ENCODE peak calls at places on chromosomes 2 and 18, in four cellular contexts. One of them, this sample, is unnamed.

GRCh38 chr2:50720695-50721314 is 311.1 kb downstream of the NRXN1 start:
- DNase-seq in stimulated activated naive CD8-positive, alpha-beta T cell treated with anti-CD3 and anti-CD28 coated beads, Interleukin-15, Interleukin-2, amounts not matched to agents 100 U/mL and 50 U/mL, for 24 hours: no peak
- DNase-seq in stimulated activated CD8-positive, alpha-beta memory T cell treated with anti-CD3 and anti-CD28 coated beads, Interleukin-2, amount 100 ng/mL, for 48 hours: no peak
- DNase-seq in A549: no peak
- DNase-seq in this sample: no peak

GRCh38 chr18:63980896-63981454 is 11.1 kb downstream of the SERPINB8 start:
- DNase-seq in stimulated activated naive CD8-positive, alpha-beta T cell treated with anti-CD3 and anti-CD28 coated beads, Interleukin-15, Interleukin-2, amounts not matched to agents 100 U/mL and 50 U/mL, for 24 hours: no peak
- DNase-seq in stimulated activated CD8-positive, alpha-beta memory T cell treated with anti-CD3 and anti-CD28 coated beads, Interleukin-2, amount 100 ng/mL, for 48 hours: no peak
- DNase-seq in A549: no peak
- DNase-seq in this sample: no peak

GRCh38 chr2:112749755-112750559 is 14.5 kb downstream of the CKAP2L start:
- DNase-seq in stimulated activated naive CD8-positive, alpha-beta T cell treated with anti-CD3 and anti-CD28 coated beads, Interleukin-15, Interleukin-2, amounts not matched to agents 100 U/mL and 50 U/mL, for 24 hours: peak; percentile 89
- DNase-seq in stimulated activated CD8-positive, alpha-beta memory T cell treated with anti-CD3 and anti-CD28 coated beads, Interleukin-2, amount 100 ng/mL, for 48 hours: peak; percentile 75
- DNase-seq in A549: peak; percentile 58
- DNase-seq in this sample: peak; percentile 79

GRCh38 chr2:105977212-105977611 is 216.9 kb downstream of the UXS1 start:
- DNase-seq in stimulated activated naive CD8-positive, alpha-beta T cell treated with anti-CD3 and anti-CD28 coated beads, Interleukin-15, Interleukin-2, amounts not matched to agents 100 U/mL and 50 U/mL, for 24 hours: no peak
- DNase-seq in stimulated activated CD8-positive, alpha-beta memory T cell treated with anti-CD3 and anti-CD28 coated beads, Interleukin-2, amount 100 ng/mL, for 48 hours: peak; percentile 9
- DNase-seq in A549: peak; percentile 22
- DNase-seq in this sample: no peak

GRCh38 chr2:27735263-27735904 is 36.1 kb upstream of the MRPL33 start:
- DNase-seq in stimulated activated naive CD8-positive, alpha-beta T cell treated with anti-CD3 and anti-CD28 coated beads, Interleukin-15, Interleukin-2, amounts not matched to agents 100 U/mL and 50 U/mL, for 24 hours: peak; percentile 74
- DNase-seq in stimulated activated CD8-positive, alpha-beta memory T cell treated with anti-CD3 and anti-CD28 coated beads, Interleukin-2, amount 100 ng/mL, for 48 hours: peak; percentile 64
- DNase-seq in A549: no peak
- DNase-seq in this sample: peak; percentile 29

GRCh38 chr2:8644605-8645175 is 37.2 kb upstream of the ID2 start:
- DNase-seq in stimulated activated naive CD8-positive, alpha-beta T cell treated with anti-CD3 and anti-CD28 coated beads, Interleukin-15, Interleukin-2, amounts not matched to agents 100 U/mL and 50 U/mL, for 24 hours: peak; percentile 29
- DNase-seq in stimulated activated CD8-positive, alpha-beta memory T cell treated with anti-CD3 and anti-CD28 coated beads, Interleukin-2, amount 100 ng/mL, for 48 hours: no peak
- DNase-seq in A549: no peak
- DNase-seq in this sample: no peak

GRCh38 chr2:112582314-112582746 is 2.1 kb upstream of the CHCHD5 start:
- DNase-seq in stimulated activated naive CD8-positive, alpha-beta T cell treated with anti-CD3 and anti-CD28 coated beads, Interleukin-15, Interleukin-2, amounts not matched to agents 100 U/mL and 50 U/mL, for 24 hours: peak; percentile 28
- DNase-seq in stimulated activated CD8-positive, alpha-beta memory T cell treated with anti-CD3 and anti-CD28 coated beads, Interleukin-2, amount 100 ng/mL, for 48 hours: no peak
- DNase-seq in A549: no peak
- DNase-seq in this sample: no peak

GRCh38 chr2:172889767-172890430 is 154.3 kb downstream of the RAPGEF4 start:
- DNase-seq in stimulated activated naive CD8-positive, alpha-beta T cell treated with anti-CD3 and anti-CD28 coated beads, Interleukin-15, Interleukin-2, amounts not matched to agents 100 U/mL and 50 U/mL, for 24 hours: no peak
- DNase-seq in stimulated activated CD8-positive, alpha-beta memory T cell treated with anti-CD3 and anti-CD28 coated beads, Interleukin-2, amount 100 ng/mL, for 48 hours: no peak
- DNase-seq in A549: no peak
- DNase-seq in this sample: no peak

GRCh38 chr2:124571836-124572235 is 546.7 kb downstream of the CNTNAP5 start:
- DNase-seq in stimulated activated naive CD8-positive, alpha-beta T cell treated with anti-CD3 and anti-CD28 coated beads, Interleukin-15, Interleukin-2, amounts not matched to agents 100 U/mL and 50 U/mL, for 24 hours: no peak
- DNase-seq in stimulated activated CD8-positive, alpha-beta memory T cell treated with anti-CD3 and anti-CD28 coated beads, Interleukin-2, amount 100 ng/mL, for 48 hours: no peak
- DNase-seq in A549: no peak
- DNase-seq in this sample: no peak

GRCh38 chr2:23637011-23637778 is 252.2 kb downstream of the KLHL29 start:
- DNase-seq in stimulated activated naive CD8-positive, alpha-beta T cell treated with anti-CD3 and anti-CD28 coated beads, Interleukin-15, Interleukin-2, amounts not matched to agents 100 U/mL and 50 U/mL, for 24 hours: no peak
- DNase-seq in stimulated activated CD8-positive, alpha-beta memory T cell treated with anti-CD3 and anti-CD28 coated beads, Interleukin-2, amount 100 ng/mL, for 48 hours: no peak
- DNase-seq in A549: no peak
- DNase-seq in this sample: no peak

GRCh38 chr2:219210572-219211362 is 4.2 kb downstream of the ZFAND2B start:
- DNase-seq in stimulated activated naive CD8-positive, alpha-beta T cell treated with anti-CD3 and anti-CD28 coated beads, Interleukin-15, Interleukin-2, amounts not matched to agents 100 U/mL and 50 U/mL, for 24 hours: no peak
- DNase-seq in stimulated activated CD8-positive, alpha-beta memory T cell treated with anti-CD3 and anti-CD28 coated beads, Interleukin-2, amount 100 ng/mL, for 48 hours: no peak
- DNase-seq in A549: no peak
- DNase-seq in this sample: no peak

GRCh38 chr2:68806511-68807109 is 64.6 kb downstream of the BMP10 start:
- DNase-seq in stimulated activated naive CD8-positive, alpha-beta T cell treated with anti-CD3 and anti-CD28 coated beads, Interleukin-15, Interleukin-2, amounts not matched to agents 100 U/mL and 50 U/mL, for 24 hours: no peak
- DNase-seq in stimulated activated CD8-positive, alpha-beta memory T cell treated with anti-CD3 and anti-CD28 coated beads, Interleukin-2, amount 100 ng/mL, for 48 hours: no peak
- DNase-seq in A549: no peak
- DNase-seq in this sample: no peak

GRCh38 chr2:55923091-55923977 is at the start of gene EFEMP1:
- DNase-seq in stimulated activated naive CD8-positive, alpha-beta T cell treated with anti-CD3 and anti-CD28 coated beads, Interleukin-15, Interleukin-2, amounts not matched to agents 100 U/mL and 50 U/mL, for 24 hours: peak; percentile 3
- DNase-seq in stimulated activated CD8-positive, alpha-beta memory T cell treated with anti-CD3 and anti-CD28 coated beads, Interleukin-2, amount 100 ng/mL, for 48 hours: no peak
- DNase-seq in A549: peak; percentile 41
- DNase-seq in this sample: no peak

GRCh38 chr2:238264072-238264460 is 24.2 kb upstream of the HES6 start:
- DNase-seq in stimulated activated naive CD8-positive, alpha-beta T cell treated with anti-CD3 and anti-CD28 coated beads, Interleukin-15, Interleukin-2, amounts not matched to agents 100 U/mL and 50 U/mL, for 24 hours: no peak
- DNase-seq in stimulated activated CD8-positive, alpha-beta memory T cell treated with anti-CD3 and anti-CD28 coated beads, Interleukin-2, amount 100 ng/mL, for 48 hours: no peak
- DNase-seq in A549: no peak
- DNase-seq in this sample: no peak

GRCh38 chr2:175688241-175688640 is 313.8 kb downstream of the LNPK start:
- DNase-seq in stimulated activated naive CD8-positive, alpha-beta T cell treated with anti-CD3 and anti-CD28 coated beads, Interleukin-15, Interleukin-2, amounts not matched to agents 100 U/mL and 50 U/mL, for 24 hours: no peak
- DNase-seq in stimulated activated CD8-positive, alpha-beta memory T cell treated with anti-CD3 and anti-CD28 coated beads, Interleukin-2, amount 100 ng/mL, for 48 hours: no peak
- DNase-seq in A549: no peak
- DNase-seq in this sample: no peak

GRCh38 chr2:64865073-64865830 is 123.9 kb upstream of the SLC1A4 start:
- DNase-seq in stimulated activated naive CD8-positive, alpha-beta T cell treated with anti-CD3 and anti-CD28 coated beads, Interleukin-15, Interleukin-2, amounts not matched to agents 100 U/mL and 50 U/mL, for 24 hours: peak; percentile 64
- DNase-seq in stimulated activated CD8-positive, alpha-beta memory T cell treated with anti-CD3 and anti-CD28 coated beads, Interleukin-2, amount 100 ng/mL, for 48 hours: peak; percentile 36
- DNase-seq in A549: peak; percentile 76
- DNase-seq in this sample: peak; percentile 79

GRCh38 chr18:21598726-21599584 is 1.5 kb downstream of the ESCO1 start:
- DNase-seq in stimulated activated naive CD8-positive, alpha-beta T cell treated with anti-CD3 and anti-CD28 coated beads, Interleukin-15, Interleukin-2, amounts not matched to agents 100 U/mL and 50 U/mL, for 24 hours: no peak
- DNase-seq in stimulated activated CD8-positive, alpha-beta memory T cell treated with anti-CD3 and anti-CD28 coated beads, Interleukin-2, amount 100 ng/mL, for 48 hours: no peak
- DNase-seq in A549: no peak
- DNase-seq in this sample: no peak

GRCh38 chr2:209577376-209578357 is 153.8 kb downstream of the MAP2 start:
- DNase-seq in stimulated activated naive CD8-positive, alpha-beta T cell treated with anti-CD3 and anti-CD28 coated beads, Interleukin-15, Interleukin-2, amounts not matched to agents 100 U/mL and 50 U/mL, for 24 hours: no peak
- DNase-seq in stimulated activated CD8-positive, alpha-beta memory T cell treated with anti-CD3 and anti-CD28 coated beads, Interleukin-2, amount 100 ng/mL, for 48 hours: no peak
- DNase-seq in A549: no peak
- DNase-seq in this sample: no peak

GRCh38 chr2:8247905-8248622 is 433.8 kb upstream of the ID2 start:
- DNase-seq in stimulated activated naive CD8-positive, alpha-beta T cell treated with anti-CD3 and anti-CD28 coated beads, Interleukin-15, Interleukin-2, amounts not matched to agents 100 U/mL and 50 U/mL, for 24 hours: no peak
- DNase-seq in stimulated activated CD8-positive, alpha-beta memory T cell treated with anti-CD3 and anti-CD28 coated beads, Interleukin-2, amount 100 ng/mL, for 48 hours: no peak
- DNase-seq in A549: no peak
- DNase-seq in this sample: no peak

GRCh38 chr2:102313025-102313424 is 1.7 kb downstream of the IL1RL1 start:
- DNase-seq in stimulated activated naive CD8-positive, alpha-beta T cell treated with anti-CD3 and anti-CD28 coated beads, Interleukin-15, Interleukin-2, amounts not matched to agents 100 U/mL and 50 U/mL, for 24 hours: no peak
- DNase-seq in stimulated activated CD8-positive, alpha-beta memory T cell treated with anti-CD3 and anti-CD28 coated beads, Interleukin-2, amount 100 ng/mL, for 48 hours: no peak
- DNase-seq in A549: no peak
- DNase-seq in this sample: no peak

GRCh38 chr2:154882725-154883124 is 184.2 kb downstream of the KCNJ3 start:
- DNase-seq in stimulated activated naive CD8-positive, alpha-beta T cell treated with anti-CD3 and anti-CD28 coated beads, Interleukin-15, Interleukin-2, amounts not matched to agents 100 U/mL and 50 U/mL, for 24 hours: no peak
- DNase-seq in stimulated activated CD8-positive, alpha-beta memory T cell treated with anti-CD3 and anti-CD28 coated beads, Interleukin-2, amount 100 ng/mL, for 48 hours: no peak
- DNase-seq in A549: no peak
- DNase-seq in this sample: no peak

GRCh38 chr18:76380791-76381405 is 114.1 kb downstream of the ZNF516 start:
- DNase-seq in stimulated activated naive CD8-positive, alpha-beta T cell treated with anti-CD3 and anti-CD28 coated beads, Interleukin-15, Interleukin-2, amounts not matched to agents 100 U/mL and 50 U/mL, for 24 hours: peak; percentile 45
- DNase-seq in stimulated activated CD8-positive, alpha-beta memory T cell treated with anti-CD3 and anti-CD28 coated beads, Interleukin-2, amount 100 ng/mL, for 48 hours: peak; percentile 19
- DNase-seq in A549: peak; percentile 54
- DNase-seq in this sample: no peak

This sample was measured in stimulated activated effector memory CD8-positive, alpha-beta T cell treated with anti-CD3 and anti-CD28 coated beads, Interleukin-12 subunit alpha, Interleukin-12 subunit beta, amount 100 ng/mL, for 72 hours.